ENCODE peak calls at places on chromosomes 6 and 20, in eight cellular contexts. B is upper lobe of right lung, X is psoas muscle, E is BJ, A is colonic mucosa, O is fibroblast of pulmonary artery, Q is IMR-90, C is lower leg skin. U is an unnamed sample.

GRCh38 chr6:121951918-121952379 is 447.5 kb upstream of the HSF2 start:
- DNase-seq in X (no peak), O (peak), A (no peak), B (no peak), Q (peak), C (no peak), E (no peak), U (peak)

GRCh38 chr6:3063733-3064700 is 4.3 kb upstream of the RIPK1 start:
- DNase-seq in E (peak), B (peak), O (peak), X (peak), Q (peak), C (peak), A (peak), U (peak)

GRCh38 chr6:105591053-105591452 is 188.2 kb upstream of the PREP start:
- DNase-seq in X (no peak), Q (peak), O (peak), B (no peak), E (no peak), A (no peak), C (no peak), U (peak)

GRCh38 chr6:37954791-37955190 is 135.3 kb downstream of the ZFAND3 start:
- DNase-seq in X (no peak), B (no peak), Q (no peak), O (no peak), C (no peak), A (no peak), E (no peak), U (no peak)

GRCh38 chr6:156423829-156424228 is 353.3 kb upstream of the ARID1B start:
- DNase-seq in O (no peak), E (no peak), B (no peak), A (no peak), X (no peak), Q (no peak), C (no peak), U (no peak)

GRCh38 chr20:1935696-1936366 is 40.6 kb downstream of the SIRPA start:
- DNase-seq in B (peak), C (no peak), E (no peak), A (peak), O (peak), X (peak), Q (no peak), U (no peak)

GRCh38 chr6:51891784-51892183 is 195.6 kb downstream of the PKHD1 start:
- DNase-seq in E (no peak), X (no peak), O (no peak), B (no peak), C (no peak), Q (no peak), A (no peak), U (no peak)

GRCh38 chr6:18110160-18110559 is 12.3 kb downstream of the NHLRC1 start:
- DNase-seq in A (no peak), B (no peak), O (no peak), Q (peak), C (no peak), E (no peak), X (no peak), U (no peak)

GRCh38 chr20:52494244-52494643 is 302.7 kb upstream of the ZFP64 start:
- DNase-seq in A (no peak), E (peak), X (no peak), C (no peak), B (no peak), Q (peak), O (peak), U (peak)

GRCh38 chr20:4782373-4782772 is 60.7 kb downstream of the PRND start:
- DNase-seq in O (no peak), B (no peak), X (no peak), A (no peak), E (no peak), C (no peak), Q (no peak), U (no peak)

GRCh38 chr6:107105511-107106116 is 9.7 kb downstream of the BEND3 start:
- DNase-seq in O (no peak), Q (no peak), X (no peak), A (no peak), C (no peak), E (no peak), B (no peak), U (no peak)

GRCh38 chr6:130955755-130956154 is 107.3 kb downstream of the EPB41L2 start:
- DNase-seq in B (no peak), Q (no peak), O (no peak), E (no peak), C (no peak), A (no peak), X (no peak), U (no peak)

GRCh38 chr6:117317261-117317660 is 51.9 kb downstream of the VGLL2 start:
- DNase-seq in X (no peak), Q (peak), O (peak), B (no peak), E (no peak), A (no peak), C (no peak), U (peak)

GRCh38 chr6:129932321-129932720 is 71.2 kb upstream of the TMEM244 start:
- DNase-seq in B (no peak), X (no peak), E (no peak), A (no peak), C (no peak), O (no peak), Q (no peak), U (no peak)

GRCh38 chr20:63627700-63628245 is 872 bp upstream of the GMEB2 start:
- DNase-seq in O (no peak), Q (no peak), C (no peak), E (no peak), B (no peak), A (no peak), X (no peak), U (no peak)

GRCh38 chr6:151765444-151765886 is 42.0 kb upstream of the ESR1 start:
- DNase-seq in B (no peak), A (peak), O (peak), X (no peak), E (peak), C (peak), Q (peak), U (peak)

GRCh38 chr20:41508335-41508734 is 109.8 kb downstream of the CHD6 start:
- DNase-seq in E (no peak), A (peak), B (no peak), O (no peak), C (no peak), Q (no peak), X (no peak), U (no peak)

GRCh38 chr20:33086052-33086722 is 6.7 kb downstream of the BPIFB4 start:
- DNase-seq in A (no peak), C (no peak), O (no peak), E (no peak), Q (no peak), B (no peak), X (no peak), U (no peak)

GRCh38 chr6:9086331-9086730 is 651.0 kb upstream of the SLC35B3 start:
- DNase-seq in B (no peak), C (no peak), X (no peak), Q (no peak), E (peak), O (no peak), A (no peak), U (peak)

GRCh38 chr6:155495011-155495768 is 39.6 kb upstream of the NOX3 start:
- DNase-seq in O (peak), C (no peak), E (peak), Q (peak), X (peak), A (peak), B (no peak), U (peak)

GRCh38 chr20:651713-652610 is 1.0 kb downstream of the SRXN1 start:
- DNase-seq in E (no peak), Q (no peak), C (no peak), X (no peak), A (peak), O (no peak), B (no peak), U (no peak)

GRCh38 chr6:78300885-78301284 is 566.5 kb upstream of the IRAK1BP1 start:
- DNase-seq in X (no peak), C (no peak), B (no peak), Q (no peak), A (no peak), O (no peak), E (no peak), U (no peak)

GRCh38 chr6:137923866-137924616 is 57.0 kb downstream of the TNFAIP3 start:
- DNase-seq in X (no peak), E (no peak), Q (no peak), B (no peak), A (no peak), C (no peak), O (peak), U (peak)

GRCh38 chr20:51354769-51355319 is 187.7 kb downstream of the NFATC2 start:
- DNase-seq in A (no peak), C (no peak), B (peak), Q (peak), O (no peak), X (peak), E (no peak), U (peak)

GRCh38 chr6:27608916-27609883 is 136.3 kb upstream of the ZNF184 start:
- DNase-seq in O (peak), B (no peak), A (peak), C (no peak), E (no peak), X (no peak), Q (peak), U (peak)

GRCh38 chr6:39214120-39214813 is 15.0 kb downstream of the KCNK5 start:
- DNase-seq in E (no peak), O (no peak), Q (no peak), X (no peak), C (no peak), B (no peak), A (no peak), U (no peak)

GRCh38 chr6:46263709-46264091 is 92.9 kb upstream of the ENPP5 start:
- DNase-seq in O (peak), B (no peak), E (peak), C (no peak), X (no peak), Q (peak), A (no peak), U (peak)

DNA sequence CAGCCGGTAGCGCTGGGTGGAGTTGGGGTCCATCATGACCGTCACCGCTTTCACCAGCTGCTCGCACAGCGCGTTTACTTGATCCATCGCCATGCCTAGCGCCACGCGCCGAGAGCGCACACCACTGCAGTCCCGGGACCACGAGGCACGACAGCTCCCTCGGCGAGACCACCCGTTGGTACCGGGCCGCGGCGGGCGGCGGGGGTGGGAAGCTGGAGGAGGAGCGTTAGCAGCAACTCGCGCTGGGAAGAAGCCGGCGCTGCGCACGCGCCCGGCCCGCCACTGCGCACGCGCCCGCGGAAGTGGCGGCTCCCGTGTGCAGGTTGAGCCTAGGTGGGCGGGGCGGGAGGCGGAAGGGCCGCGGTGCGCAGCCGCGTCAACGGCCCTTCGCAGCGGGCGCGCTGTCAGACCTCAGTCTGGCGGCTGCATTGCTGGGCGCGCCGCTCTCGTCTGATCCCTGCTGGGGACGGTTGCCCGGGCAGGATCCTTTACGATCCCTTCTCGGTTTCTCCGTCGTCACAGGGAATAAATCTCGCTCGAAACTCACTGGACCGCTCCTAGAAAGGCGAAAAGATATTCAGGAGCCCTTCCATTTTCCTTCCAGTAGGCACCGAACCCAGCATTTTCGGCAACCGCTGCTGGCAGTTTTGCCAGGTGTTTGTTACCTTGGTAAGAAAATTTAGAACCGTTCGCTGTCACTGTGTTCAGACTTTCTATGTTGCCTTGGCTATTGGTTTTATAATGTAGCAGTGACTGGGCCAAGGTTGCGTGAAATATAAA is at the start of the genes POLH and XPO5:
- DNase-seq in O (peak), A (peak), C (peak), Q (peak), B (peak), X (peak), E (peak), U (peak)
- TF ChIP-seq CTCF in O (no peak), A (no peak), C (no peak), Q (peak), B (no peak), X (peak), E (peak), U (peak)

DNA sequence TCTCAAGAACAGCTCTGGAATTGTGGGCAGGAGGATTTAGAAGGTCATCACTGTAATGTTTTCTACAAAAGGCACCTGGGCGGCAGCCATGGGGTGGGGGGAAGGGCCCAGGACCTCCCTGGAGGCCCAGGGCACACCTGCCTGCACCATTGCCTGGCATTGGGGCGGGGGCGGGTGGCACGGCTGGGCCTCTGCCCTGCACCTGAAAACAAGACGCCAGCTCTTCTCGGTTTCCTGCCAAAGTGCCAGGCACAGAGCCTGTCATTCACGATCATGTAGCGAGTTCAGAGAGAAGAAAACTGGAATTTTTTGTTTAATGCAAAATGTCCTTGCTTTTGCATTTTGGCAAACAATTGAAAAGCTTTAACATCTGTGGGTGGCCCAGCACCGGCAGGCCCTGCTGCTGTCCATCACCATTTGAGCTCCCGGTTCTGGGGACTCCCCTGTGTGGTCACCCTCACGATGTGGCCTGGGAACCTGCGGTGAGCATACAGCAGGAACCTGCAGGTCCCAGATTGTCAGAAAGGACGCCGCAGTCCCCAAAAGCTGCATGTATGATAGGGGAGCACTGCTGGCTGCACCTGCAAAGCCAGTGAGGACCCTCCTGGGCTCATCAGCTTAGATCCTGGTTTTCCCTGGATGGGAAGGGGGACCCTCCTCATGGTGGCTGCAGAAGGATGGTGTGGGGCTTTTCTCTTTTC is 262.9 kb downstream of the CDH4 start:
- DNase-seq in C (no peak), E (no peak), A (no peak), Q (no peak), X (no peak), B (peak), O (no peak), U (no peak)
- H3K4me3 ChIP-seq in C (no peak), E (no peak), A (no peak), Q (no peak), X (no peak), B (no peak), O (no peak), U (no peak)

GRCh38 chr20:14189794-14190402 is 147.5 kb downstream of the FLRT3 start:
- DNase-seq in X (no peak), Q (peak), E (no peak), A (peak), B (no peak), C (no peak), O (peak), U (peak)
- TF ChIP-seq CTCF in X (no peak), Q (peak), E (peak), A (no peak), B (peak), C (no peak), O (peak), U (peak)

DNA sequence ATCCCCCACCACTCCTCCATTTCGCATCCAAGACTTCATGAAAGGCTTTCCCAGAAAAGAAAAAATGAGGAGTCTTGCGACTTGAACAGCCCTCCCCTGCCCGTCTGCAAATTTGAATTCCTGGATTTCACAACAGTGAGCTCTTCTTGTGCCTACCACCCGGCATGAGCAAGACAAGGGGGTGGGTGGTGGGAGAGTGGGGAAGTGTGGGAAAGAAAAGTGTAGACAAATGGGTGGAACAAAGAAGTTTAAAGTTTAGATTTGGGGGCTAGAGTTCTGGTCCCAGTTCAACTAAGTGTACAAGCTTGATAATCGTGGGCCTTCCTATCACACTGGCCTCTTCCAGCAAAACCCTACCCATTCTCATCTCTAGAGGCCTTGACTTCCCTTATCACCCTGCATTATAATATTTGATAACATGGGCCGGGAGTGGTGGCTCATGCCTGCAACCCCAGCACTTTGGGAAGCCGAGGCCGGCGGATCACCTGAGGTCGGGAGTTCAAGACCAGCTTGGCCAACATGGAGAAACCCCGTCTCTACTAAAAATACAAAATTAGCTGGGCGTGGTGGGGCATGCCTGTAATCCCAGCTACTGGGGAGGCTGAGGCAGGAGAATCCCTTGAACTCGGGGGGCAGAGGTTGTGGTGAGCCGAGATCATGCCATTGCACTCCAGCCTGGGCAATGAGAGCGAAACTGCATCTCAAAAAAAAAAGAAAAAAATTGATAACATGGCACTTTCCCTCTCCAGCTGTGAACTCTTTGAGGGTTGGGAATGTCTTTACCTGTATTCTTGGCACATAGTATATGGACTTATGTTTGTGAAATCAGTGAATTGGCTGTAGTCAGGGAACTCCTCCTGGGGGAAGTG is 654 bp upstream of the C6orf47 start:
- DNase-seq in C (no peak), A (no peak), B (no peak), Q (peak), E (no peak), X (no peak), O (peak), U (peak)
- H3K4me3 ChIP-seq in C (peak), A (peak), B (peak), Q (peak), E (peak), X (peak), O (peak), U (peak)

DNA sequence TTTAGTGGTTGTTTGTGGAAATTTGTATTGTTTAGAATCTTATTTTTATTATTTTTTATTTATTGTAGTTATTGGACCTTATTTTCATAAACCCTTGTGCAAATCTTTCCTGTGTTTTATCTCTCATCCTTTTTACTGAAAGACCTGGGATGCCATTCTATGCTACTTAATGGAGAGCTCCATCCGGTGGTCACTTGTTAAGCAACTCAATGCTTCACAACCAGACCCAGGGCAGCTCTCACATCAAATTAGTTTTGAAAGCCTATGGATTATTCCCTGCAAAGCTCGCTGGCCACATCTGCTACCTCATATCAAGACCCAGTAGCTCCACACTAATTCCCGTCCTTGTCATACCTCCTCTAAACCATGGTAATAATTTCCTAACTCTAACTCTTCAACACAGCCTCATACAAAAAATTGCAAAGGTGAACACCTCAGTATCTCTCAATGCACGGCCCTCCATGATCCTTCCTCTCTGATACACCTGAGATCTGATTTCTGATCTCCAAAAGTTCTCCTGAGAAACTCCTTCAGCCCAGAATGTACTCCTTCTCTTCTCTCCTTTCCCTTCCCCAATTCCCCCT is 296.6 kb upstream of the MANEA start:
- DNase-seq in A (no peak), Q (peak), O (peak), B (no peak), C (no peak), X (no peak), E (no peak), U (no peak)
- TF ChIP-seq CTCF in A (no peak), Q (peak), O (no peak), B (peak), C (no peak), X (peak), E (peak), U (no peak)

DNA sequence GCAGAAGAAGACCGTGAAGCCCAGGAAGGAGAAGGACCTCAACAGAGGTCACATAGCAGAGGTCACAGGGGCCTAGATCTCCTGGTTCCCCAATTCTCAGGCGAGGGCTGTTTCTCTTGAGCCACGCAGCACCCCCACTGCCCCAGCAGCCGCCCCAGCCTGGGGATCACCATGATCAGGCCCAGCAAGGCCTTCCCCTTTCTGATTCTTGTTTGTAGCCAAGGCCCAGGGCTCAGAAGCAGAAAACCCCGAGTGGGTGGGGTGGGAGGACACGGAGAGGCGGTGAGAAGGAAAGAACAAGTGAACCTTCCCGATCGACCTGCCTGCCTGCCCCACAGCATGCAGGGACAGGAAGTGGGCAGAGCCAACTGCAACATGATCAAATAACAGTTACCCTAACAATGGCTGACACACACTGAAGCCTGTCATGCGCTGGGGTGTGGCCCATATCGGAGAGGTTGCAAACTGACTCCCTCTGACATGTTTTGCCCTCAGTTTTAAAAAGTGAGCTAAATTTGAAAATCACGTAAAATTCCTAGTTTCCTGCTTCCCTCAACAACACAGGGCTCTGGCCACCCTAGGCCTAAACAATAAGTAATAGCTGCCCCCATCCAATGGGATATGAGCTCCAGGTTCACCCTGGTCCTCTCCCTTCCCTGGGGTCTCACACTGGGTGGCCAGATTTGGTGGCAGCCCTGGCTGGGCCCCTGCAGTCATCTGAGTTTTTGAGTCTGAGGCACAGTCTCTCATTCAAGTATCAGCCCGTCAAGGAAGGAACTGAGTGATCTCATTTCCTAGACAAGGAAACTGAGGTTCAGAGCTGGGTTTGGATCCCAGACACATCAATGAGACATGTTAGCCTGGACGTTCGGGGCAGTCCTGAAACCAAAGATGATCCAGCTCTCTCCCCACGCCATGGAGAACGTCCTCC is 6.5 kb downstream of the PEDS1 start:
- DNase-seq in Q (peak), B (peak), A (peak), X (peak), C (peak), E (no peak), O (no peak), U (no peak)
- H3K4me3 ChIP-seq in Q (no peak), B (no peak), A (no peak), X (peak), C (no peak), E (no peak), O (no peak), U (no peak)

U was measured in AG10803.